ENCODE peak calls at places on chromosomes 2 and 18, in eight cellular contexts. T is stimulated activated CD4-positive, alpha-beta T cell treated with anti-CD3 and anti-CD28 coated beads, Interleukin-15, amount 100 ng/mL, for 1 hour; D is nephron progenitor cell; N is stimulated activated CD8-positive, alpha-beta memory T cell treated with anti-CD3 and anti-CD28 coated beads, Interleukin-2, amount 100 ng/mL, for 1 hour; I is thoracic aorta; W is activated naive CD4-positive, alpha-beta T cell treated with anti-CD3 and anti-CD28 coated beads for 36 hours; Y is NCI-H2081; E is amniotic stem cell. R is an unnamed sample.

GRCh38 chr2:122368576-122369243 is 613.3 kb downstream of the TSN start:
- DNase-seq in I (no peak), Y (no peak), T (no peak), N (no peak), W (peak), D (no peak), E (no peak), R (no peak)

GRCh38 chr2:123993728-123994323 is 31.3 kb upstream of the CNTNAP5 start:
- DNase-seq in T (no peak), I (no peak), E (no peak), D (peak), N (no peak), W (peak), Y (peak), R (no peak)

GRCh38 chr18:70641156-70641775 is 352.4 kb downstream of the SOCS6 start:
- DNase-seq in N (no peak), T (no peak), Y (no peak), I (no peak), W (no peak), D (peak), E (no peak), R (no peak)

GRCh38 chr2:142980246-142981068 is 103.0 kb downstream of the KYNU start:
- DNase-seq in W (no peak), I (no peak), D (no peak), N (no peak), Y (peak), T (no peak), E (no peak), R (no peak)

GRCh38 chr2:84293791-84294380 is 165.2 kb downstream of the SUCLG1 start:
- DNase-seq in T (no peak), W (no peak), E (no peak), D (no peak), N (no peak), Y (no peak), I (no peak), R (no peak)

GRCh38 chr2:29272311-29272710 is 157.1 kb downstream of the CLIP4 start:
- DNase-seq in T (no peak), E (no peak), D (no peak), N (no peak), I (no peak), Y (no peak), W (no peak), R (no peak)

GRCh38 chr2:24049485-24050021 is at the start of gene FKBP1B:
- DNase-seq in D (peak), W (peak), T (no peak), I (no peak), E (no peak), N (no peak), Y (peak), R (peak)

GRCh38 chr2:179946346-179946745 is 60.8 kb downstream of the CWC22 start:
- DNase-seq in W (no peak), N (no peak), D (no peak), Y (no peak), I (no peak), T (no peak), E (no peak), R (no peak)

GRCh38 chr2:120905824-120906571 is 170.3 kb downstream of the GLI2 start:
- DNase-seq in N (no peak), D (no peak), W (no peak), T (no peak), I (no peak), E (no peak), Y (no peak), R (no peak)

GRCh38 chr18:75395137-75395536 is 32.4 kb downstream of the SMIM21 start:
- DNase-seq in T (no peak), W (no peak), Y (no peak), E (no peak), I (no peak), N (no peak), D (no peak), R (no peak)

GRCh38 chr18:38759457-38759856 is 1193.9 kb upstream of the CELF4 start:
- DNase-seq in W (no peak), I (no peak), T (no peak), E (no peak), N (no peak), D (no peak), Y (no peak), R (no peak)

GRCh38 chr2:69122271-69122670 is 109.3 kb downstream of the ANTXR1 start:
- DNase-seq in D (no peak), E (peak), T (no peak), W (no peak), N (no peak), I (no peak), Y (no peak), R (no peak)

GRCh38 chr2:120716641-120717585 is 18.8 kb upstream of the GLI2 start:
- DNase-seq in D (no peak), I (no peak), Y (no peak), N (no peak), E (no peak), T (no peak), W (no peak), R (no peak)

GRCh38 chr18:80233201-80233835 is 14.0 kb downstream of the PARD6G start:
- DNase-seq in Y (no peak), E (no peak), T (no peak), W (no peak), N (no peak), D (no peak), I (no peak), R (no peak)

GRCh38 chr2:239692348-239692747 is 291.5 kb upstream of the HDAC4 start:
- DNase-seq in Y (no peak), D (peak), E (no peak), I (no peak), T (no peak), N (no peak), W (no peak), R (no peak)

GRCh38 chr2:58428286-58428552 is 187.1 kb upstream of the FANCL start:
- DNase-seq in T (no peak), E (no peak), Y (peak), D (peak), N (no peak), I (no peak), W (no peak), R (no peak)

GRCh38 chr2:21860913-21861312 is 737.1 kb downstream of the TDRD15 start:
- DNase-seq in E (no peak), N (no peak), Y (no peak), I (no peak), D (no peak), W (no peak), T (no peak), R (no peak)

GRCh38 chr2:58484629-58485028 is 243.5 kb upstream of the FANCL start:
- DNase-seq in D (no peak), W (no peak), N (no peak), I (no peak), T (no peak), Y (no peak), E (no peak), R (no peak)

GRCh38 chr2:171703574-171704347 is 16.5 kb downstream of the DYNC1I2 start:
- DNase-seq in D (no peak), E (peak), W (peak), T (no peak), I (no peak), Y (peak), N (no peak), R (no peak)

GRCh38 chr2:110748489-110748867 is 16.1 kb downstream of the ACOXL start:
- DNase-seq in Y (peak), D (no peak), N (no peak), T (no peak), I (no peak), E (no peak), W (peak), R (no peak)

GRCh38 chr2:96100893-96101304 is 15.5 kb downstream of the ADRA2B start:
- DNase-seq in E (no peak), Y (no peak), I (no peak), T (no peak), N (no peak), D (no peak), W (no peak), R (no peak)

GRCh38 chr18:62457830-62458229 is 65.0 kb upstream of the ZCCHC2 start:
- DNase-seq in N (no peak), E (no peak), Y (no peak), D (no peak), I (no peak), T (no peak), W (no peak), R (no peak)

GRCh38 chr2:119024152-119024551 is 82.2 kb downstream of the MARCO start:
- DNase-seq in Y (no peak), T (no peak), E (no peak), W (no peak), N (no peak), I (no peak), D (no peak), R (no peak)

GRCh38 chr2:24050041-24050655 is 607 bp downstream of the FKBP1B start:
- DNase-seq in D (peak), E (no peak), N (no peak), W (no peak), T (no peak), I (no peak), Y (no peak), R (no peak)

GRCh38 chr2:147588191-147588590 is 256.6 kb upstream of the ACVR2A start:
- DNase-seq in I (no peak), E (no peak), Y (no peak), N (no peak), W (no peak), T (no peak), D (no peak), R (no peak)

GRCh38 chr2:120820263-120820884 is 84.7 kb downstream of the GLI2 start:
- DNase-seq in E (peak), N (no peak), T (no peak), D (peak), W (no peak), I (no peak), Y (no peak), R (no peak)

GRCh38 chr18:13540783-13541182 is 185.6 kb downstream of the FAM210A start:
- DNase-seq in D (no peak), E (no peak), W (peak), I (no peak), Y (no peak), T (no peak), N (no peak), R (no peak)

GRCh38 chr2:69013123-69013836 is at the start of gene ANTXR1:
- DNase-seq in E (peak), Y (peak), I (no peak), W (peak), D (peak), N (no peak), T (no peak), R (no peak)

GRCh38 chr2:39435974-39436591 is 1.0 kb downstream of the MAP4K3 start:
- DNase-seq in D (peak), T (no peak), I (no peak), W (peak), Y (no peak), E (no peak), N (no peak), R (peak)

GRCh38 chr2:59339837-59340207 is 1098.7 kb upstream of the FANCL start:
- DNase-seq in W (no peak), N (no peak), D (no peak), E (no peak), T (no peak), Y (no peak), I (no peak), R (no peak)

GRCh38 chr2:11365096-11365856 is 20.8 kb upstream of the ROCK2 start:
- DNase-seq in I (no peak), D (no peak), W (no peak), Y (no peak), T (no peak), E (no peak), N (no peak), R (no peak)

GRCh38 chr2:158761626-158762025 is 33.5 kb upstream of the DAPL1 start:
- DNase-seq in T (no peak), N (no peak), W (no peak), I (no peak), Y (no peak), D (no peak), E (no peak), R (no peak)

GRCh38 chr2:181393472-181393871 is 63.7 kb upstream of the ITGA4 start:
- DNase-seq in N (no peak), T (no peak), Y (peak), W (no peak), E (peak), D (no peak), I (no peak), R (no peak)